ENCODE peak calls at places on chromosomes 7 and 10, in ten cellular contexts. P, R, N, H, M, J, E, W, O and U are unnamed samples.

GRCh38 chr10:86959737-86960002 is 1.3 kb downstream of the SNCG start:
- DNase-seq in O (no peak), P (no peak), W (no peak), M (no peak), J (no peak), R (no peak), E (no peak), N (no peak), H (no peak), U (no peak)

GRCh38 chr7:155257482-155258232 is 40.0 kb upstream of the INSIG1 start:
- DNase-seq in E (peak; percentile 96), J (no peak), R (no peak), W (no peak), P (peak; percentile 89), N (peak; percentile 38), O (no peak), M (peak; percentile 43), H (peak; percentile 98), U (no peak)

GRCh38 chr7:95396136-95397032 is at the start of gene PON3:
- DNase-seq in P (peak; percentile 10), R (no peak), J (no peak), W (no peak), N (no peak), M (no peak), E (no peak), O (peak; percentile 9), H (no peak), U (no peak)

GRCh38 chr10:59037506-59037905 is 138.9 kb upstream of the PHYHIPL start:
- DNase-seq in W (no peak), N (no peak), P (no peak), H (no peak), M (no peak), O (no peak), E (no peak), R (no peak), J (no peak), U (no peak)

GRCh38 chr10:70652761-70653657 is 19.3 kb upstream of the ADAMTS14 start:
- DNase-seq in M (peak; percentile 82), P (peak; percentile 98), N (no peak), R (no peak), E (peak; percentile 97), J (no peak), H (peak; percentile 89), O (no peak), W (peak; percentile 83), U (no peak)

GRCh38 chr10:17523246-17523753 is 68.9 kb upstream of the ST8SIA6 start:
- DNase-seq in J (no peak), R (no peak), W (no peak), H (no peak), E (no peak), O (no peak), M (no peak), P (no peak), N (no peak), U (no peak)

GRCh38 chr10:108982141-108982540 is 941.2 kb downstream of the XPNPEP1 start:
- DNase-seq in O (no peak), J (no peak), W (no peak), P (no peak), R (no peak), M (no peak), H (no peak), E (peak; percentile 3), N (no peak), U (no peak)

GRCh38 chr10:126021833-126022500 is 125.6 kb downstream of the FANK1 start:
- DNase-seq in O (no peak), H (no peak), M (no peak), R (no peak), P (no peak), N (no peak), W (no peak), J (no peak), E (no peak), U (no peak)

GRCh38 chr10:71236286-71236685 is 23.9 kb downstream of the UNC5B start:
- DNase-seq in R (no peak), J (no peak), W (no peak), O (no peak), E (no peak), M (no peak), N (no peak), H (no peak), P (no peak), U (no peak)

GRCh38 chr10:676178-676577 is 13.3 kb downstream of the DIP2C start:
- DNase-seq in P (no peak), R (no peak), E (no peak), J (no peak), M (no peak), O (no peak), H (no peak), N (no peak), W (no peak), U (no peak)

GRCh38 chr10:9342865-9343450 is 1288.5 kb downstream of the GATA3 start:
- DNase-seq in E (peak; percentile 1), P (peak; percentile 57), N (no peak), O (peak; percentile 90), W (no peak), H (peak; percentile 42), J (no peak), R (no peak), M (peak; percentile 61), U (no peak)

GRCh38 chr7:82179311-82179710 is 264.3 kb downstream of the CACNA2D1 start:
- DNase-seq in N (no peak), R (no peak), O (no peak), J (no peak), M (no peak), E (no peak), H (no peak), W (no peak), P (peak; percentile 20), U (no peak)

GRCh38 chr10:27542812-27543211 is 38.7 kb downstream of the RAB18 start:
- DNase-seq in J (no peak), E (peak; percentile 9), P (peak; percentile 59), M (peak; percentile 57), H (no peak), O (no peak), W (no peak), R (no peak), N (no peak), U (no peak)